ENCODE peak calls at places on chromosome 12, in six cellular contexts. P is A673, R is glutamatergic neuron, J is AG04450, K is heart left ventricle, V is PC-9. G is an unnamed sample.

GRCh38 chr12:88952543-88952942 is 372.3 kb upstream of the KITLG start:
- DNase-seq in R (no peak), V (peak; percentile 14), J (no peak), P (no peak), K (no peak), G (peak; percentile 8)

GRCh38 chr12:110310754-110311153 is 29.7 kb downstream of the ATP2A2 start:
- DNase-seq in V (no peak), R (no peak), J (no peak), P (no peak), K (no peak), G (no peak)

GRCh38 chr12:31117203-31118011 is 43.7 kb downstream of the DDX11 start:
- DNase-seq in J (no peak), P (peak; percentile 70), K (no peak), V (peak; percentile 44), R (peak; percentile 65), G (no peak)

GRCh38 chr12:85057370-85057963 is 21.3 kb downstream of the LRRIQ1 start:
- DNase-seq in R (peak; percentile 28), K (no peak), P (peak; percentile 66), V (peak; percentile 10), J (peak; percentile 13), G (peak; percentile 53)

GRCh38 chr12:108134744-108135143 is 5.7 kb downstream of the WSCD2 start:
- DNase-seq in R (no peak), P (no peak), J (no peak), K (no peak), V (no peak), G (no peak)

GRCh38 chr12:6666211-6666610 is 3.3 kb upstream of the ING4 start:
- DNase-seq in K (no peak), P (no peak), J (no peak), V (no peak), R (no peak), G (no peak)

GRCh38 chr12:6903712-6904111 is 910 bp upstream of the LRRC23 start:
- DNase-seq in K (no peak), V (no peak), J (no peak), R (no peak), P (no peak), G (no peak)

GRCh38 chr12:67697443-67697842 is 48.9 kb downstream of the DYRK2 start:
- DNase-seq in P (no peak), K (no peak), V (no peak), R (no peak), J (no peak), G (peak; percentile 74)

GRCh38 chr12:125983094-125983783 is 918.0 kb downstream of the AACS start:
- DNase-seq in J (no peak), P (peak; percentile 82), V (peak; percentile 85), K (no peak), R (peak; percentile 74), G (no peak)

GRCh38 chr12:124410354-124411175 is 115.7 kb downstream of the RFLNA start:
- DNase-seq in R (no peak), V (peak; percentile 20), P (no peak), J (no peak), K (no peak), G (no peak)

GRCh38 chr12:41223600-41223999 is 35.5 kb downstream of the PDZRN4 start:
- DNase-seq in R (no peak), J (no peak), V (no peak), P (no peak), K (no peak), G (no peak)

GRCh38 chr12:121796855-121797751 is 3.6 kb upstream of the RHOF start:
- DNase-seq in V (peak; percentile 97), K (peak; percentile 93), R (peak; percentile 80), J (no peak), P (no peak), G (peak; percentile 88)

GRCh38 chr12:63353559-63353958 is 202.6 kb upstream of the AVPR1A start:
- DNase-seq in P (peak; percentile 66), J (no peak), R (no peak), K (no peak), V (no peak), G (no peak)

GRCh38 chr12:111578276-111578970 is 20.7 kb downstream of the ATXN2 start:
- DNase-seq in R (no peak), K (no peak), V (peak; percentile 34), P (no peak), J (peak; percentile 51), G (peak; percentile 72)

GRCh38 chr12:79822475-79822874 is 112.4 kb downstream of the PPP1R12A start:
- DNase-seq in P (no peak), R (no peak), K (no peak), J (no peak), V (no peak), G (no peak)

GRCh38 chr12:57148469-57149308 is 1.3 kb upstream of the LRP1-AS start:
- DNase-seq in R (no peak), J (no peak), V (no peak), K (peak; percentile 62), P (no peak), G (peak; percentile 84)

GRCh38 chr12:92912672-92913071 is 16.4 kb downstream of the EEA1 start:
- DNase-seq in K (no peak), R (no peak), V (no peak), P (no peak), J (no peak), G (no peak)

GRCh38 chr12:88006351-88006750 is 22.9 kb downstream of the C12orf50 start:
- DNase-seq in R (no peak), P (no peak), V (no peak), K (no peak), J (no peak), G (no peak)

GRCh38 chr12:128286970-128287369 is 20.0 kb downstream of the TMEM132C start:
- DNase-seq in V (no peak), R (no peak), J (no peak), K (no peak), P (no peak), G (no peak)

GRCh38 chr12:26406813-26407212 is 211.4 kb downstream of the SSPN start:
- DNase-seq in R (no peak), J (no peak), P (no peak), V (no peak), K (no peak), G (no peak)

GRCh38 chr12:103955811-103956514 is 9.7 kb upstream of the TDG start:
- DNase-seq in J (no peak), V (no peak), P (no peak), R (no peak), K (no peak), G (no peak)

DNA sequence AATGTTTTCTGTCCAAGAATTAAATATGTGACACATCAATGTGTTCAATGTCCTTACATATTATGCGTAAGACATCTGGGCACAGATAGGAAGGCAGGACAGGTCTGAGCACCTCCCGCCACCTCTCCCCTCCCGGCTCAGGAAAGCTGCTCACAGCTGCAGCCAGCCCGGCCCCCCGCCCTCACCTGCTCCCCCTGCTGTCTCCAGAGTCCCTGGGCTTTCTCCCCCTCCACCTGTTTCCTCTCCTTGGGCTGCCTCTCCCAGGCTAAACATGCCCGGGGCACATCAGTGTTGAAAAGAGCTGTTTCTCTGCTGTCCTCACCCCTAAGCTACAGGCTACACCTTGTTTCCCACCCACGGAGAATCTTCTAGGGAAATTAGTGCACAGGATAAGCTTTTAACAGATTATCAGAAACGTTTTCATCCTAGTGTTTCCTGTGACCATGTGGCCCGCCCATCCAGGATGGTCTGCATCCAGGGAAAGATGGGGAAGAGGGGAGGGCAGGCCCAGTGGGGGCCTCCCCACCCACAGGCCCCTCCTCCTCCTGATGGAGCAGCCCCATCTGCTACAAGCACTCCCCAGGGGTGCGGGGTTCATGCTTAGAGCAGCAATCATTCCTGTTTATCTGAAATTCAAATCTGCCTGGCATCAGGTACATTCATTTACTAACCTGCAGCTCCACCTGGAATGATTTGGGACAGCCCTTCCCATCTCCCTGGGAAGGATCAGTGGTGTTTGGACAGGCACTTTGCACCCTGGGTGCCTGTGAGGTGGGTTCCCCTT is 273.8 kb upstream of the SFSWAP start:
- DNase-seq in P (no peak), V (no peak), K (no peak), R (no peak), J (no peak), G (no peak)
- TF ChIP-seq CTCF in P (no peak), V (no peak), K (no peak), R (no peak), J (no peak), G (no peak)

GRCh38 chr12:14771651-14772137 is 31.6 kb downstream of the WBP11 start:
- DNase-seq in R (no peak), V (no peak), P (peak; percentile 4), J (no peak), K (no peak), G (no peak)

GRCh38 chr12:14768823-14769405 is 34.4 kb downstream of the WBP11 start:
- DNase-seq in R (no peak), K (no peak), V (no peak), J (no peak), P (no peak), G (peak; percentile 22)

GRCh38 chr12:14769462-14769836 is 33.8 kb downstream of the WBP11 start:
- DNase-seq in K (peak; percentile 30), J (no peak), V (no peak), P (no peak), R (peak; percentile 66), G (peak; percentile 12)

GRCh38 chr12:14770495-14771313 is 32.6 kb downstream of the WBP11 start:
- DNase-seq in R (peak; percentile 78), K (peak; percentile 95), P (peak; percentile 95), J (peak; percentile 74), V (peak; percentile 99), G (peak; percentile 90)

DNA sequence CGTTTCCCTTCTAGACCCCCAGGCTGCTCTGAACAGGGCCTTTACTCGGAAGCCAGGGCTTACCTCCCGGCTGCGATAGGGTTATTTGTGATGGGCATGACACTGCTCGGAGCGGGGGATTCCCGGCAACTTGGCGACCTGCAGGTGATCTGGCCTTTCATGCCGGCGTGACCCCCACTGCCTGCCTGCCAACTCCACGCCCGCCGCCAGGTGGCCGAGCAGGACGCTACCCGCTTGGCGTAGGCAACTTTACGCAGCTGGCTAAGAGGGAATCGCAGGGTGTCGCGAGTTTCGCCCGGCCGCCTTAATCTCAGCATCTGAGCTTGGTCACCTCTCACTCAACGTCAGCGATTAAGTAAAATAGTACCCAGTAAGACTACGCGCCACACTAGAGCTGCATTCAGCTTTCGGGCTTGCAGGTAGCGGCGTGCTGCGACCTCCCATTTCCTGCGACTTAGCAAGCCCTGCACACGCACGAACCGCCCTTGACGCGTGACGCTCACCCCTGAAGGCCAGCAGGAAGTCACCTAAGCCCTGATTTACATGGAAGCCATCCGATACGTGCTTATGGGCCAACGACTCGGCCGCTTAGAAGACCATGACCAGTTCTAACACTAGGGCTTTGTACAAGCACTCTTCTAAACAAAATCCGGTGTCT is 33.3 kb downstream of the WBP11 start:
- DNase-seq in V (peak; percentile 90), R (peak; percentile 86), K (peak; percentile 79), P (peak; percentile 77), J (no peak), G (peak; percentile 64)
- TF ChIP-seq CTCF in V (peak; percentile 87), R (peak; percentile 81), K (peak; percentile 63), P (peak; percentile 79), J (peak; percentile 76), G (peak; percentile 68)

GRCh38 chr12:105713901-105714300 is 383.4 kb downstream of the C12orf75 start:
- DNase-seq in J (no peak), P (no peak), R (no peak), K (no peak), V (no peak), G (no peak)
- TF ChIP-seq CTCF in J (no peak), P (no peak), R (no peak), K (no peak), V (no peak), G (no peak)

DNA sequence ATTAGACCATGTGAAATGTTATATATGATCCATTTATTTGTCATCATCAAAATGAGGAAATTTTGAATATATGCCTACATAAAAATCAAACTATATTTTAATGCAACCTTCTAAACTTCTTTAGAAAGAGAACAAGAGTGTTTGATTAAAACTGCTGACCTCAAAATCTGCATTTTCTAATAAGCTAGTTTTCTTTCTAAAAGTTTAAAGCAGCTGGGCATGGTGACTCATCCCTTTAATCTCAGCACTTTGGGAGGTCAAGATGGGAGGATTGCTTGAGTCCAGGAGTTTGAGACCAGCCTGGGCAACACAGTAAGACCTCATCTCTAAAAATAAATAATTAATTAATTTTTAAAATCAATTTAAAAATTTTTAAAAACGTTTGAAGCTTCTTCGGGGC is 36.2 kb downstream of the GNPTAB start:
- DNase-seq in R (no peak), J (no peak), V (no peak), P (no peak), K (no peak), G (no peak)
- TF ChIP-seq CTCF in R (no peak), J (no peak), V (no peak), P (no peak), K (no peak), G (no peak)

G was measured in AG10803.